ENCODE peak calls at places on chromosomes 1 and 21, in nine cellular contexts. One of them, this sample, is unnamed. For H3K4me1, the result is how much of the 10 kb centered on the place peaks cover.

GRCh38 chr1:31239653-31240241 is at the start of gene NKAIN1:
- DNase-seq in endothelial cell of umbilical vein: no peak
- DNase-seq in heart right ventricle: no peak
- DNase-seq in body of pancreas: peak
- DNase-seq in IMR-90: peak
- DNase-seq in stomach: no peak
- DNase-seq in fibroblast of lung: peak
- DNase-seq in ovary: no peak
- DNase-seq in psoas muscle: peak
- DNase-seq in this sample: no peak

GRCh38 chr21:41584603-41585176 is 76.7 kb upstream of the TMPRSS2 start:
- DNase-seq in fibroblast of lung: no peak
- DNase-seq in endothelial cell of umbilical vein: no peak
- DNase-seq in stomach: peak
- DNase-seq in heart right ventricle: no peak
- DNase-seq in psoas muscle: no peak
- DNase-seq in ovary: no peak
- DNase-seq in IMR-90: no peak
- DNase-seq in body of pancreas: no peak
- DNase-seq in this sample: no peak

GRCh38 chr1:35151220-35151619 is 41.7 kb downstream of the SFPQ start:
- DNase-seq in endothelial cell of umbilical vein: no peak
- DNase-seq in fibroblast of lung: no peak
- DNase-seq in stomach: no peak
- DNase-seq in IMR-90: no peak
- DNase-seq in body of pancreas: no peak
- DNase-seq in psoas muscle: no peak
- DNase-seq in ovary: no peak
- DNase-seq in heart right ventricle: no peak
- DNase-seq in this sample: no peak

GRCh38 chr1:175530167-175530566 is 213.2 kb downstream of the TNR start:
- DNase-seq in heart right ventricle: no peak
- DNase-seq in psoas muscle: no peak
- DNase-seq in body of pancreas: no peak
- DNase-seq in ovary: no peak
- DNase-seq in fibroblast of lung: no peak
- DNase-seq in stomach: no peak
- DNase-seq in IMR-90: no peak
- DNase-seq in endothelial cell of umbilical vein: no peak
- DNase-seq in this sample: no peak

GRCh38 chr1:159122005-159122621 is 45.5 kb upstream of the AIM2 start:
- DNase-seq in body of pancreas: no peak
- DNase-seq in endothelial cell of umbilical vein: peak
- DNase-seq in fibroblast of lung: peak
- DNase-seq in ovary: no peak
- DNase-seq in stomach: no peak
- DNase-seq in heart right ventricle: no peak
- DNase-seq in IMR-90: peak
- DNase-seq in psoas muscle: no peak
- DNase-seq in this sample: no peak

GRCh38 chr21:38342734-38343133 is 85.9 kb downstream of the KCNJ15 start:
- DNase-seq in ovary: no peak
- DNase-seq in body of pancreas: no peak
- DNase-seq in heart right ventricle: no peak
- DNase-seq in fibroblast of lung: no peak
- DNase-seq in endothelial cell of umbilical vein: no peak
- DNase-seq in psoas muscle: no peak
- DNase-seq in stomach: no peak
- DNase-seq in IMR-90: no peak
- DNase-seq in this sample: no peak

GRCh38 chr1:205454903-205455335 is 926 bp downstream of the BLACAT1 start:
- DNase-seq in endothelial cell of umbilical vein: no peak
- DNase-seq in stomach: no peak
- DNase-seq in psoas muscle: no peak
- DNase-seq in heart right ventricle: no peak
- DNase-seq in body of pancreas: no peak
- DNase-seq in ovary: no peak
- DNase-seq in fibroblast of lung: no peak
- DNase-seq in IMR-90: no peak
- DNase-seq in this sample: no peak

GRCh38 chr1:202798792-202799331 is 9.4 kb downstream of the KDM5B start:
- DNase-seq in fibroblast of lung: no peak
- DNase-seq in body of pancreas: no peak
- DNase-seq in endothelial cell of umbilical vein: no peak
- DNase-seq in IMR-90: no peak
- DNase-seq in stomach: no peak
- DNase-seq in psoas muscle: no peak
- DNase-seq in heart right ventricle: no peak
- DNase-seq in ovary: no peak
- DNase-seq in this sample: no peak

GRCh38 chr1:25425098-25426085 is 4.8 kb upstream of the RHCE start:
- DNase-seq in endothelial cell of umbilical vein: no peak
- DNase-seq in body of pancreas: peak
- DNase-seq in psoas muscle: no peak
- DNase-seq in IMR-90: peak
- DNase-seq in heart right ventricle: no peak
- DNase-seq in ovary: no peak
- DNase-seq in stomach: peak
- DNase-seq in fibroblast of lung: peak
- DNase-seq in this sample: peak

GRCh38 chr1:18241932-18242331 is 134.3 kb downstream of the IGSF21 start:
- DNase-seq in endothelial cell of umbilical vein: no peak
- DNase-seq in body of pancreas: peak
- DNase-seq in IMR-90: no peak
- DNase-seq in psoas muscle: no peak
- DNase-seq in heart right ventricle: no peak
- DNase-seq in stomach: no peak
- DNase-seq in fibroblast of lung: no peak
- DNase-seq in ovary: no peak
- DNase-seq in this sample: no peak

GRCh38 chr21:26148071-26148470 is 22.5 kb downstream of the APP start:
- DNase-seq in body of pancreas: no peak
- DNase-seq in IMR-90: no peak
- DNase-seq in ovary: no peak
- DNase-seq in endothelial cell of umbilical vein: peak
- DNase-seq in heart right ventricle: no peak
- DNase-seq in psoas muscle: no peak
- DNase-seq in fibroblast of lung: no peak
- DNase-seq in stomach: no peak
- DNase-seq in this sample: no peak

GRCh38 chr1:245177071-245177900 is 22.5 kb downstream of the KIF26B start:
- DNase-seq in body of pancreas: peak
- DNase-seq in stomach: no peak
- DNase-seq in IMR-90: no peak
- DNase-seq in heart right ventricle: no peak
- DNase-seq in fibroblast of lung: peak
- DNase-seq in endothelial cell of umbilical vein: no peak
- DNase-seq in psoas muscle: no peak
- DNase-seq in ovary: no peak
- DNase-seq in this sample: peak

DNA sequence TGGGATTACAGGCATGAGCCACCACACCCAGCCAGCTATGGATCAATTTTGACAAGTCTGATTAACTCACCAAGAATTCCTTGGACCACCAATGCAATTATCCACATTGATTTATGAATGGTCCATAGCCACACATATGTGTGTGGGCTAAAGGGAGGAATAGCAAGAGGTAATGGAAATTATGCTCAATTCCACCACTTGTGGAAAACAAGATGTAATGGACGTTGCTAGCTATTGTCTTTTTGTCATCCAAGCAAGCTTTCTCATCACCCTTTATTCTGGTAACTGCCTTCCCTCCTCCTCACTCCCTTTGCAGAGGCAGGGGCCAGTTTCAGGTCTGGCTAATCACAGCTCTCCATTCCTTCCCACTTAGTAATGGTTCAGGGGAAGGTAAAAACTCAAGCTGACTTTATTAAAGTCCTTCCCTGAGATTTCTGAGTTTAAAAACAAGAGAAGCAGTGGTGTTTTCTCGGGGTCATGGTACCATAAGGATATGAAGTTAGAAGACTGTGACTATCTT is 24.7 kb upstream of the RAB3GAP2 start:
- DNase-seq in stomach: no peak
- DNase-seq in body of pancreas: no peak
- DNase-seq in endothelial cell of umbilical vein: no peak
- DNase-seq in heart right ventricle: no peak
- DNase-seq in IMR-90: peak
- DNase-seq in fibroblast of lung: peak
- DNase-seq in psoas muscle: no peak
- DNase-seq in ovary: no peak
- DNase-seq in this sample: no peak
- TF ChIP-seq CTCF in stomach: no peak
- TF ChIP-seq CTCF in body of pancreas: no peak
- TF ChIP-seq CTCF in endothelial cell of umbilical vein: no peak
- TF ChIP-seq CTCF in heart right ventricle: no peak
- TF ChIP-seq CTCF in IMR-90: no peak
- TF ChIP-seq CTCF in fibroblast of lung: no peak
- TF ChIP-seq CTCF in psoas muscle: no peak
- TF ChIP-seq CTCF in ovary: no peak
- TF ChIP-seq CTCF in this sample: no peak

GRCh38 chr1:21935891-21936365 is 1.2 kb downstream of the HSPG2 start:
- DNase-seq in endothelial cell of umbilical vein: peak
- DNase-seq in heart right ventricle: peak
- DNase-seq in fibroblast of lung: no peak
- DNase-seq in stomach: peak
- DNase-seq in body of pancreas: no peak
- DNase-seq in psoas muscle: no peak
- DNase-seq in ovary: no peak
- DNase-seq in IMR-90: no peak
- DNase-seq in this sample: peak

GRCh38 chr1:21935393-21935804 is 1.7 kb downstream of the HSPG2 start:
- DNase-seq in IMR-90: peak
- DNase-seq in endothelial cell of umbilical vein: peak
- DNase-seq in fibroblast of lung: peak
- DNase-seq in stomach: no peak
- DNase-seq in body of pancreas: no peak
- DNase-seq in ovary: no peak
- DNase-seq in psoas muscle: no peak
- DNase-seq in heart right ventricle: no peak
- DNase-seq in this sample: no peak

GRCh38 chr1:21937372-21938121 is 437 bp upstream of the HSPG2 start:
- DNase-seq in IMR-90: peak
- DNase-seq in fibroblast of lung: peak
- DNase-seq in psoas muscle: peak
- DNase-seq in ovary: peak
- DNase-seq in heart right ventricle: peak
- DNase-seq in endothelial cell of umbilical vein: peak
- DNase-seq in stomach: peak
- DNase-seq in body of pancreas: peak
- DNase-seq in this sample: peak

GRCh38 chr1:21936366-21937031 is 611 bp downstream of the HSPG2 start:
- DNase-seq in fibroblast of lung: no peak
- DNase-seq in heart right ventricle: peak
- DNase-seq in ovary: no peak
- DNase-seq in psoas muscle: peak
- DNase-seq in body of pancreas: no peak
- DNase-seq in IMR-90: no peak
- DNase-seq in endothelial cell of umbilical vein: no peak
- DNase-seq in stomach: no peak
- DNase-seq in this sample: peak

GRCh38 chr1:21937034-21937371 is at the start of gene HSPG2:
- DNase-seq in stomach: no peak
- DNase-seq in psoas muscle: no peak
- DNase-seq in body of pancreas: no peak
- DNase-seq in ovary: no peak
- DNase-seq in IMR-90: no peak
- DNase-seq in fibroblast of lung: no peak
- DNase-seq in endothelial cell of umbilical vein: no peak
- DNase-seq in heart right ventricle: no peak
- DNase-seq in this sample: no peak
- H3K4me1 ChIP-seq in stomach: half or more
- H3K4me1 ChIP-seq in psoas muscle: half or more
- H3K4me1 ChIP-seq in body of pancreas: half or more
- H3K4me1 ChIP-seq in ovary: under half
- H3K4me1 ChIP-seq in IMR-90: under half
- H3K4me1 ChIP-seq in fibroblast of lung: under half
- H3K4me1 ChIP-seq in endothelial cell of umbilical vein: half or more
- H3K4me1 ChIP-seq in heart right ventricle: under half
- H3K4me1 ChIP-seq in this sample: under half

GRCh38 chr1:190479537-190479936 is 1.9 kb upstream of the BRINP3 start:
- DNase-seq in IMR-90: no peak
- DNase-seq in endothelial cell of umbilical vein: no peak
- DNase-seq in ovary: no peak
- DNase-seq in heart right ventricle: no peak
- DNase-seq in body of pancreas: no peak
- DNase-seq in stomach: no peak
- DNase-seq in fibroblast of lung: no peak
- DNase-seq in psoas muscle: no peak
- DNase-seq in this sample: peak
- TF ChIP-seq CTCF in IMR-90: no peak
- TF ChIP-seq CTCF in endothelial cell of umbilical vein: no peak
- TF ChIP-seq CTCF in ovary: no peak
- TF ChIP-seq CTCF in heart right ventricle: no peak
- TF ChIP-seq CTCF in body of pancreas: no peak
- TF ChIP-seq CTCF in stomach: no peak
- TF ChIP-seq CTCF in fibroblast of lung: no peak
- TF ChIP-seq CTCF in psoas muscle: no peak
- TF ChIP-seq CTCF in this sample: no peak

GRCh38 chr1:10721381-10722321 is 74.8 kb downstream of the CASZ1 start:
- DNase-seq in body of pancreas: peak
- DNase-seq in heart right ventricle: no peak
- DNase-seq in stomach: peak
- DNase-seq in endothelial cell of umbilical vein: no peak
- DNase-seq in IMR-90: no peak
- DNase-seq in psoas muscle: no peak
- DNase-seq in ovary: no peak
- DNase-seq in fibroblast of lung: no peak
- DNase-seq in this sample: no peak
- H3K4me1 ChIP-seq in body of pancreas: half or more
- H3K4me1 ChIP-seq in heart right ventricle: under half
- H3K4me1 ChIP-seq in stomach: half or more
- H3K4me1 ChIP-seq in endothelial cell of umbilical vein: under half
- H3K4me1 ChIP-seq in IMR-90: under half
- H3K4me1 ChIP-seq in psoas muscle: half or more
- H3K4me1 ChIP-seq in ovary: under half
- H3K4me1 ChIP-seq in fibroblast of lung: under half
- H3K4me1 ChIP-seq in this sample: under half